ENCODE peak calls at places on chromosomes 13 and 19, in ten cellular contexts. G is breast epithelium, S is psoas muscle, V is thoracic aorta, I is uterus, B is stomach, W is iPS DF 6.9, O is neural progenitor cell, C is lower lobe of right lung, R is HCT116. A is an unnamed sample. For H3K27me3, the result is how much of the 10 kb centered on the place peaks cover.

GRCh38 chr13:77703426-77703825 is 5.9 kb downstream of the SLAIN1 start:
- DNase-seq in G (no peak), S (no peak), V (no peak), I (no peak), B (no peak), W (no peak), O (no peak), C (peak), R (no peak), A (no peak)

GRCh38 chr13:80256352-80256932 is 84.5 kb downstream of the SPRY2 start:
- DNase-seq in G (no peak), S (no peak), V (no peak), I (no peak), B (no peak), W (no peak), O (no peak), C (no peak), R (no peak), A (no peak)

GRCh38 chr13:111855016-111855590 is 211.8 kb upstream of the SOX1 start:
- DNase-seq in G (no peak), S (no peak), V (no peak), I (no peak), B (no peak), W (no peak), O (no peak), C (no peak), R (no peak), A (no peak)

GRCh38 chr13:77697208-77698103 is at the start of gene SLAIN1:
- DNase-seq in G (peak), S (peak), V (peak), I (peak), B (peak), W (peak), O (peak), C (peak), R (no peak), A (peak)

GRCh38 chr13:97573011-97573410 is 139.0 kb downstream of the RAP2A start:
- DNase-seq in G (no peak), S (no peak), V (no peak), I (no peak), B (no peak), W (no peak), O (peak), C (no peak), R (no peak), A (no peak)

GRCh38 chr13:80214521-80214941 is 126.4 kb downstream of the SPRY2 start:
- DNase-seq in G (no peak), S (no peak), V (no peak), I (no peak), B (no peak), W (no peak), O (no peak), C (no peak), R (no peak), A (no peak)

GRCh38 chr13:49711218-49711863 is 20.1 kb upstream of the EBPL start:
- DNase-seq in G (no peak), S (no peak), V (no peak), I (no peak), B (no peak), W (no peak), O (no peak), C (no peak), R (no peak), A (no peak)

GRCh38 chr19:51948979-51949378 is 21.7 kb downstream of the ZNF613 start:
- DNase-seq in G (no peak), S (no peak), V (no peak), I (no peak), B (no peak), W (no peak), O (no peak), C (no peak), R (no peak), A (no peak)

DNA sequence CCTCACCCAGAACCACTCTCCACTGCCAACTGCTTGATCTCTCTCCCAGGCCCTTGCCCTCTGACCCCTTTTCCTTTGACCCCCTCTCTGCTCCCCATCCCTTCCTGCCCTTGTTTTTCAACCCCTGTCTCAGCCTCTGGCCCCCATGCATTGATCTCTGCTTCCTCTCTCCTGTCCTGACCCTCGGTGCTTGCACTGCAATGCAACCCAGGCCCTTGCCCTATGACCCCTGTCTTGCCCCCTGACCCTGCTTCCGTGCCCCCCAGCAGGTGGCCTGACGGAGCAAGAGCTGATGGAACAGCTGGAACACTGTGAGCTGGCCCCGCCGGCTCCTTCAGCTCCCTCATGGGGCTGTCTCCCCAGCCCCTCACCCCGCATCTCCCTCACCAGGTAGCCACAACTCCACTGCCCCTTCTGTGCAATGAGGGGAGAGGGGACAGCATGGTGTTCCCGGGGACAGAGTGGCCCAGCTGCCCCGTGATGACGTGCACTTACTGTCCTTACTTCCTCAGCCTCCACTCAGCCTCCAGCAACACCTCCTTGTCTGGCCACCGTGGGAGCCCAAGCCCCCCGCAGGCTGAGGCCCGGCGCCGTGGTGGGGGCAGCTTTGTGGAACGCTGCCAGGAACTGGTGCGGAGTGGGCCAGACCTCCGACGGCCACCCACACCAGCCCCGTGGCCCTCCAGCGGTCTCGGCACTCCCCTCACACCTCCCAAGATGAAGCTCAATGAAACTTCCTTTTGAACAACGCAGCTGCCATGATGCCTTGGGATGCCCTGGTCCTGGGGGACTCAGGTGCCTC is 10.5 kb upstream of the LTBP4 start:
- DNase-seq in G (no peak), S (no peak), V (no peak), I (no peak), B (no peak), W (no peak), O (peak), C (no peak), R (no peak), A (no peak)
- H3K27ac ChIP-seq in G (no peak), S (no peak), V (no peak), I (no peak), B (no peak), W (no peak), O (no peak), C (no peak), R (no peak), A (no peak)

GRCh38 chr13:74288361-74288911 is 154.2 kb upstream of the KLF12 start:
- DNase-seq in G (no peak), S (no peak), V (no peak), I (no peak), B (peak), W (no peak), O (peak), C (no peak), R (no peak), A (peak)
- H3K4me3 ChIP-seq in G (peak), S (peak), V (peak), I (no peak), B (peak), W (no peak), O (peak), C (peak), R (no peak), A (peak)

GRCh38 chr19:5086232-5086631 is 117.3 kb downstream of the KDM4B start:
- DNase-seq in G (no peak), S (no peak), V (no peak), I (no peak), B (no peak), W (no peak), O (no peak), C (no peak), R (no peak), A (no peak)

GRCh38 chr19:5089283-5089682 is 120.4 kb downstream of the KDM4B start:
- DNase-seq in G (no peak), S (no peak), V (no peak), I (no peak), B (no peak), W (no peak), O (no peak), C (no peak), R (no peak), A (no peak)

GRCh38 chr19:5083547-5083965 is 114.6 kb downstream of the KDM4B start:
- DNase-seq in G (no peak), S (peak), V (no peak), I (peak), B (no peak), W (no peak), O (peak), C (no peak), R (no peak), A (no peak)

GRCh38 chr19:5086725-5087439 is 118.0 kb downstream of the KDM4B start:
- DNase-seq in G (no peak), S (peak), V (no peak), I (no peak), B (no peak), W (peak), O (peak), C (no peak), R (no peak), A (no peak)

GRCh38 chr19:5085566-5085965 is 116.7 kb downstream of the KDM4B start:
- DNase-seq in G (no peak), S (no peak), V (no peak), I (no peak), B (no peak), W (no peak), O (no peak), C (no peak), R (no peak), A (no peak)
- H3K27me3 ChIP-seq in G (under half), S (under half), V (under half), I (under half), B (under half), W (under half), O (under half), C (under half), R (under half), A (under half)

DNA sequence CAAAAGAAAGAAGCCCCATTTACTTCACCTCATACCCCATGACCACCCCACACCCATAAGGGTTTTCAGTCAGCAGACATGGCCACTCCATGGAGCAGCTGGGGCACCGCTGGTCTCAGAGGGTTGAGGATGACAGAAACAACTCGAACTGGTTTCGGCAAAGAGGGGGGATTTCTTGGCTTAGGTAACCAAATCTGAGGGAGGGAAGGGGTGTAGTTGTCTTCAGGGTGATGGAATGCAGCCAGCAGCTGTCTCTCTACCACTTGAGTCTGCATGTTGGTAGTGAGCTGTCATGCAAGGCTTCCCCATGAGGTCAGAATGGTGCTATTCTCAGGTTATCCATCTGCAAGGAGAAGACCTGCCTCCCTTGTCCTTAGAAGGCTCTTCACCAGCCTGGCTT is 55.5 kb upstream of the PEG3 start:
- DNase-seq in G (no peak), S (no peak), V (no peak), I (no peak), B (no peak), W (no peak), O (no peak), C (no peak), R (no peak), A (no peak)
- H3K27ac ChIP-seq in G (no peak), S (no peak), V (no peak), I (no peak), B (no peak), W (no peak), O (no peak), C (no peak), R (no peak), A (no peak)

DNA sequence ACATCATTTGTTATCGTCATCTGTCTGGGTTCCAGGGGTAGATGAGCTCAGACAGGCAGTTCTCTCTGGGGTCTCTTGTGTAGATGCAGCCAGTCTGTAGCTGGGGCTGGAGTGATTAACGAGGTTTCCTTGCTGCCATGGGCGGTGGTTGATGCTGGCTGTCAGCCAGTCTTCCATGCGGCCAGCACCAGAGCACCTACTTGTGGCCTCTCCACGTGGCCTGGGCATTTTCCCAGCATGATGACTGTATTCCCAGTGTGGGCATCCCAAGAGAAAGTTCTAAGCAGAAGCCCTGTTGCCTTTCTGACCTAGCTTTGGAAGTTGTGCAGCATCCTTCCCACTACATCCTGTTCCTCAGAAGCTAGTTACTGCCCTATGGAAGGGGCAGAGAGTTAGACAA is 10.8 kb downstream of the ERCC5 start:
- DNase-seq in G (no peak), S (peak), V (no peak), I (no peak), B (peak), W (no peak), O (no peak), C (peak), R (no peak), A (no peak)
- H3K4me3 ChIP-seq in G (no peak), S (no peak), V (no peak), I (no peak), B (no peak), W (no peak), O (no peak), C (no peak), R (no peak), A (no peak)

GRCh38 chr19:38868551-38868950 is 9.5 kb downstream of the RINL start:
- DNase-seq in G (no peak), S (no peak), V (no peak), I (no peak), B (no peak), W (no peak), O (no peak), C (no peak), R (no peak), A (no peak)

GRCh38 chr19:38870612-38871011 is 7.5 kb downstream of the RINL start:
- DNase-seq in G (no peak), S (no peak), V (no peak), I (no peak), B (no peak), W (no peak), O (no peak), C (no peak), R (no peak), A (no peak)

GRCh38 chr19:38867176-38867780 is 10.8 kb downstream of the RINL start:
- DNase-seq in G (no peak), S (no peak), V (no peak), I (no peak), B (no peak), W (no peak), O (no peak), C (no peak), R (no peak), A (no peak)

GRCh38 chr19:38869836-38870607 is 8.1 kb downstream of the RINL start:
- DNase-seq in G (peak), S (peak), V (no peak), I (peak), B (peak), W (no peak), O (peak), C (peak), R (no peak), A (peak)

DNA sequence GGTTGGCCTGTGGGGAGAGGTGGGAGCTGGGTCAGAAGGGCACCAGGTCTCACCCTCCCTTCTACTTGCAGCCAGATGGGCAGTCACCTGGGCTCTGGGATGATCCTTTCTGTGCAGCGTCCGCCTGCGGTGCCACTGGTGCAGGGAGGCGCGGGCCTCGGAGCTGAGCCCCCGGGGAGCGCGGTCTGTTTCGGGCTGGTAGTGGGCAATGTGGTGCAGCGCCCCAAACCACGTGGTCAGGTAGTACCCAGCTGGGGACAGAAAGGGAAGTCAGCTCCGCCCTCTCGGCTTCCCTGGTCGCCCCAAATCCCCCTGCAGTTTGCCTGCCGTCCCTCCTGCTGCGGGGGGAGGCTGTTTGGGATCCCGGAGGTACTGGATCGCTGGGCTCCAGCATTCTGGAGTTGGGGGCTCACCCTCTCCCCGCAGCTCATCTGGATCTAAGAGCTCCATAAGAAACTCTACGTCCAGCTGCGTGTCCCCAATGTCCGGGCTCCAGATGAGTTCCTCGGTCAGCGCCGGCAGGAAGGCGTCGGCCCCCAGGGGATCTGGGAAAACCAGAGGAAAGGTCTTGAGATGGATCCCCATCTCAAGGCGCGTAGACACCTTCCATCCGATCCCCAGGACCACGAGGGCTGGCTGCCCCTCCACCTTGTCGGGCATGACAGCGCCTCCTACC is 8.8 kb downstream of the RINL start:
- DNase-seq in G (no peak), S (no peak), V (no peak), I (no peak), B (no peak), W (no peak), O (no peak), C (no peak), R (no peak), A (no peak)
- H3K27me3 ChIP-seq in G (under half), S (under half), V (under half), I (under half), B (under half), W (under half), O (under half), C (under half), R (under half), A (under half)

GRCh38 chr13:114282143-114282685 is 813 bp downstream of the UPF3A start:
- DNase-seq in G (peak), S (peak), V (no peak), I (peak), B (peak), W (no peak), O (peak), C (peak), R (no peak), A (no peak)

GRCh38 chr13:114279146-114279545 is 2.3 kb upstream of the UPF3A start:
- DNase-seq in G (no peak), S (no peak), V (no peak), I (no peak), B (no peak), W (no peak), O (no peak), C (no peak), R (no peak), A (no peak)

GRCh38 chr13:114283581-114283980 is 2.2 kb downstream of the UPF3A start:
- DNase-seq in G (no peak), S (no peak), V (no peak), I (no peak), B (no peak), W (no peak), O (no peak), C (no peak), R (no peak), A (no peak)

GRCh38 chr13:114281351-114282142 is at the start of gene UPF3A:
- DNase-seq in G (peak), S (peak), V (peak), I (peak), B (peak), W (peak), O (peak), C (peak), R (peak), A (peak)

GRCh38 chr13:114279770-114280169 is 1.6 kb upstream of the UPF3A start:
- DNase-seq in G (no peak), S (no peak), V (no peak), I (no peak), B (no peak), W (no peak), O (no peak), C (no peak), R (no peak), A (no peak)
- H3K27ac ChIP-seq in G (peak), S (peak), V (peak), I (peak), B (peak), W (no peak), O (no peak), C (peak), R (peak), A (peak)

GRCh38 chr19:15456871-15457700 is 7.3 kb downstream of the RASAL3 start:
- DNase-seq in G (no peak), S (no peak), V (no peak), I (no peak), B (no peak), W (peak), O (peak), C (no peak), R (peak), A (no peak)
- H3K4me3 ChIP-seq in G (no peak), S (peak), V (peak), I (no peak), B (peak), W (peak), O (peak), C (no peak), R (no peak), A (no peak)